ENCODE peak calls at places on chromosomes 11 and 22, in nine cellular contexts. Y is neural progenitor cell, D is HFFc6, B is AG09319, M is body of pancreas, I is ovary, R is B cell, X is astrocyte of the spinal cord, P is progenitor cell of endocrine pancreas. S is an unnamed sample.

GRCh38 chr11:13205446-13205845 is 72.1 kb upstream of the BMAL1 start:
- DNase-seq in I (no peak), R (no peak), M (no peak), Y (no peak), D (no peak), X (no peak), P (no peak), B (no peak), S (no peak)

GRCh38 chr22:47040486-47041145 is 278.2 kb downstream of the TBC1D22A start:
- DNase-seq in I (no peak), Y (no peak), X (no peak), D (no peak), R (no peak), M (no peak), B (no peak), P (no peak), S (no peak)

GRCh38 chr11:130634981-130635473 is 186.6 kb downstream of the ADAMTS15 start:
- DNase-seq in M (no peak), X (peak; percentile 90), I (no peak), R (no peak), P (no peak), D (peak; percentile 38), Y (no peak), B (no peak), S (no peak)

GRCh38 chr11:134235399-134235798 is 10.9 kb downstream of the VPS26B start:
- DNase-seq in R (no peak), Y (no peak), X (no peak), I (no peak), D (no peak), M (no peak), B (no peak), P (no peak), S (no peak)

GRCh38 chr11:18452927-18453326 is 2.7 kb upstream of the LDHAL6A start:
- DNase-seq in M (no peak), B (no peak), Y (no peak), X (peak; percentile 4), I (no peak), D (peak; percentile 58), P (no peak), R (no peak), S (no peak)

GRCh38 chr11:123405123-123405592 is 24.9 kb upstream of the GRAMD1B start:
- DNase-seq in X (no peak), R (no peak), B (no peak), D (no peak), I (no peak), Y (no peak), P (no peak), M (no peak), S (no peak)

GRCh38 chr11:1836011-1836945 is 1.5 kb downstream of the SYT8 start:
- DNase-seq in I (no peak), B (no peak), D (no peak), X (no peak), P (no peak), Y (no peak), R (no peak), M (peak; percentile 10), S (no peak)

GRCh38 chr11:73095613-73096012 is 46.5 kb downstream of the FCHSD2 start:
- DNase-seq in R (no peak), P (no peak), D (no peak), X (no peak), B (no peak), I (no peak), M (no peak), Y (no peak), S (peak; percentile 30)

GRCh38 chr11:76288166-76288978 is 82.1 kb upstream of the WNT11 start:
- DNase-seq in I (no peak), D (no peak), R (no peak), B (no peak), M (no peak), Y (no peak), X (peak; percentile 3), P (no peak), S (no peak)

GRCh38 chr11:68525930-68526329 is 65.4 kb downstream of the PPP6R3 start:
- DNase-seq in Y (no peak), X (peak; percentile 42), B (no peak), R (no peak), I (no peak), D (peak; percentile 4), P (no peak), M (no peak), S (no peak)

GRCh38 chr11:10483584-10483983 is 28.5 kb downstream of the AMPD3 start:
- DNase-seq in B (no peak), Y (no peak), P (no peak), D (no peak), R (no peak), I (peak; percentile 6), X (no peak), M (no peak), S (no peak)

GRCh38 chr11:17063171-17064002 is 14.1 kb downstream of the RPS13 start:
- DNase-seq in Y (peak; percentile 81), B (no peak), R (peak; percentile 51), X (peak; percentile 56), I (peak; percentile 63), D (peak; percentile 32), M (peak; percentile 75), P (peak; percentile 59), S (peak; percentile 48)

GRCh38 chr11:27371490-27371889 is 8.5 kb upstream of the CCDC34 start:
- DNase-seq in R (no peak), I (no peak), D (no peak), Y (no peak), P (no peak), X (no peak), M (no peak), B (no peak), S (no peak)

GRCh38 chr11:66882540-66882939 is 25.7 kb downstream of the LRFN4 start:
- DNase-seq in Y (no peak), I (no peak), X (no peak), D (no peak), B (no peak), P (no peak), R (no peak), M (peak; percentile 41), S (no peak)

GRCh38 chr11:66881927-66882452 is 25.1 kb downstream of the LRFN4 start:
- DNase-seq in M (no peak), Y (no peak), X (no peak), B (no peak), P (no peak), D (no peak), R (no peak), I (no peak), S (no peak)

GRCh38 chr11:66884443-66884842 is 27.6 kb downstream of the LRFN4 start:
- DNase-seq in R (no peak), D (no peak), Y (no peak), M (no peak), I (no peak), P (no peak), B (no peak), X (no peak), S (no peak)

GRCh38 chr11:66881436-66881835 is 24.6 kb downstream of the LRFN4 start:
- DNase-seq in X (no peak), D (no peak), B (no peak), Y (no peak), I (no peak), M (no peak), P (no peak), R (no peak), S (no peak)

DNA sequence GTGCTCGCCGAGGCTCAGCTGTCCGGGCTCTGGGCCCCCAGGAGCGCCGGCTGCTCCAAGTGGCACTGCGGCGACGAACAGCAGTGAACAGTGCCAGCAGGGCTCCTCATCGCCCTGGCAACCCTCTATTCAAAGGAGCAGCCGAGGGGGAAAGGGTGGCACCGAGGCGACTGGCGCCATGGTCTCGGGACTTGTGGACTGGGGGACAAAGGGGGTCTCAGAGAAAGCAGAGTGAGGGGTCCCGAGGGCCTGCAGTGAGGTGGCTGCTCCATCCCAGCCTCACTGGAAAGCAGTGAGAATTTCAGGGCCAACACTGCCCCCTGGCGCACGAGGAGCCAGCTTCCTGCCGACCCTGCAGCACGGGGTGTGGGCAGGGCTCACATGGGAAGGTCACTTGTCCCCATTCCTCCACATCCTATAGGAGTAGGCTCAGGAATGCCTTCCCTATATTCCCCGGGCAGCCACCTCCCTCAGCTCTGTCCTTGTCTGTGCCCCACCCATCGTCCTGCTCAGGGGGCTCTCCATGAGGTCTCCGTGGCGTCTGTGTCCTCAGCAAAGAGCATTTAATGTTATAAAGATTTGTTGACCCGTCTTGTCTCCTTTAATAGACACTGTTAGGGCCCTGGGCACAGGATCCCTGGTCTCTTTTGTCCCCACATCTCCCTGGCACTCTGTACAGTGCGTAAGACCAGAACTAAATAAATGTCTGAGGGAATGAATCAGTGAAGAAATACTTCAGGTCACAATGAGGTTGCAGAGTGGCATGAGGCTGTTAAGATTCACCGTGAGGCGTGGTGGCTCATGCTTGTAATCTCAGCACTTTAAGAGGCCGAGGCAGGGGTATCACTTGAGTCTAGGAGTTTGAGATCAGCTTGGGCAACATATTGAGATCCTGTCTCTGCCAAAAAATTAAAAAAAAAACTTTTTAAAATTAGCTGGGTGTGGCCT is 26.4 kb downstream of the LRFN4 start:
- DNase-seq in B (no peak), X (peak; percentile 74), Y (peak; percentile 84), R (peak; percentile 60), I (no peak), P (peak; percentile 55), D (peak; percentile 80), M (peak; percentile 68), S (peak; percentile 63)
- TF ChIP-seq CTCF in B (peak; percentile 61), X (peak; percentile 74), Y (peak; percentile 81), R (peak; percentile 75), I (no peak), P (peak; percentile 74), D (peak; percentile 83), M (peak; percentile 62), S (peak; percentile 67)

GRCh38 chr11:44456544-44457270 is 108.8 kb upstream of the CD82 start:
- DNase-seq in P (no peak), B (no peak), D (peak; percentile 2), X (no peak), Y (peak; percentile 25), M (no peak), I (no peak), R (no peak), S (no peak)
- TF ChIP-seq CTCF in P (peak; percentile 25), B (no peak), D (peak; percentile 69), X (peak; percentile 17), Y (peak; percentile 40), M (peak; percentile 21), I (no peak), R (no peak), S (peak; percentile 30)

DNA sequence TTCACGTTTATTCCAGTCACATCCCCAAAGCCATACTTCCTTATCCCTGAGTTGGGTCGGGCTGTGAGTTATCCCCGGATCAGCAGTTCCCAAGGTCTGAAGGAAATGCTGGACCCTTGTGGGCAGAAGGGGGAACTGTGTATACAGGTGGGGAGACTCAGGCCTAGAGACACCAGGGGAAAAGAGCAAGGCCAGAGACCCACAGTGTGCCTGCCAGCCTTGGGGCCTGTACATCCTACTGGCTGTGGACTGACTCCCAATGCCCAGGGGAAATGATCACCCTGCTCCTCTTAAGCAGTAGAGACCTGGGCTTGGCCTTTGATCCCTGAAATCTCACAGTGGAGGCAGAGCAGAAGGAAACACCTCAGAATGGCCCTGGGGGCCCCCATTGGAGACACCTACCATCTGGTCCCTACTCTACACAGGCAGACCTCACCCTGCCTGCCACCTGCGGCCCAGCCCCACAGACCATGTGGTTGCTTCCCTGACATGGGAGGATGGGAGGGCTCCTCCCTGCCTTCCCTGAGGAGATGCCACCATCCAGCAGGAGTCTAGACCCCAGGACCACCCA is 1.3 kb downstream of the SELENOM start:
- DNase-seq in Y (no peak), M (no peak), B (no peak), I (peak; percentile 40), X (no peak), P (no peak), R (no peak), D (peak; percentile 40), S (peak; percentile 26)
- TF ChIP-seq CTCF in Y (no peak), M (no peak), B (peak; percentile 17), I (no peak), X (no peak), P (no peak), R (no peak), D (peak; percentile 57), S (no peak)

GRCh38 chr11:131672191-131672590 is 301.8 kb downstream of the NTM start:
- DNase-seq in I (no peak), P (no peak), X (no peak), B (no peak), R (no peak), D (no peak), M (no peak), Y (no peak), S (no peak)
- TF ChIP-seq CTCF in I (no peak), P (no peak), X (no peak), B (no peak), R (no peak), D (no peak), M (no peak), Y (no peak), S (no peak)

S was measured in fibroblast of villous mesenchyme.